ENCODE peak calls at places on chromosomes 2 and 18, in seven cellular contexts. A, N, F, S, M, B and O are unnamed samples. For H3K9me3, the result is how much of the 10 kb centered on the place peaks cover.

GRCh38 chr18:2515408-2515807 is 55.9 kb downstream of the METTL4 start:
- DNase-seq in B (peak), M (no peak), N (no peak), S (no peak), F (no peak), A (no peak), O (no peak)

GRCh38 chr2:105403785-105404698 is 5.2 kb upstream of the FHL2 start:
- DNase-seq in B (peak), N (peak), A (no peak), M (no peak), F (no peak), S (no peak), O (peak)

GRCh38 chr2:205734436-205734835 is 52.1 kb downstream of the NRP2 start:
- DNase-seq in F (peak), S (no peak), A (no peak), B (no peak), M (no peak), N (peak), O (no peak)

GRCh38 chr18:42155024-42155423 is 200.0 kb downstream of the PIK3C3 start:
- DNase-seq in A (no peak), B (no peak), S (no peak), F (no peak), N (peak), M (no peak), O (no peak)

GRCh38 chr2:107529146-107529545 is 297.5 kb upstream of the RGPD4 start:
- DNase-seq in M (no peak), N (no peak), B (no peak), S (no peak), A (no peak), F (no peak), O (no peak)

GRCh38 chr2:45652090-45653050 is 895 bp downstream of the PRKCE start:
- DNase-seq in S (peak), M (peak), N (no peak), B (no peak), A (peak), F (peak), O (peak)

GRCh38 chr2:199458806-199459285 is 1.1 kb upstream of the SATB2 start:
- DNase-seq in F (no peak), S (peak), A (no peak), B (no peak), M (peak), N (no peak), O (no peak)

GRCh38 chr2:128092656-128093055 is 1.7 kb downstream of the UGGT1 start:
- DNase-seq in F (no peak), N (no peak), B (no peak), A (no peak), M (no peak), S (no peak), O (no peak)

GRCh38 chr18:22378672-22379282 is 38.9 kb downstream of the CTAGE1 start:
- DNase-seq in M (peak), A (no peak), B (no peak), F (peak), S (peak), N (peak), O (no peak)

GRCh38 chr2:70425682-70426301 is 123.9 kb upstream of the FAM136A start:
- DNase-seq in B (no peak), S (no peak), A (peak), F (no peak), N (peak), M (no peak), O (no peak)

GRCh38 chr18:28036481-28036880 is 140.4 kb downstream of the CDH2 start:
- DNase-seq in B (no peak), N (no peak), A (no peak), S (no peak), M (no peak), F (no peak), O (no peak)

GRCh38 chr2:122136071-122136470 is 380.6 kb downstream of the TSN start:
- DNase-seq in M (peak), B (no peak), N (peak), F (no peak), S (no peak), A (no peak), O (no peak)
- TF ChIP-seq CTCF in M (peak), B (peak), N (peak), F (no peak), S (no peak), A (peak), O (peak)

GRCh38 chr2:217208867-217209266 is 349.0 kb upstream of the TNP1 start:
- DNase-seq in M (no peak), A (no peak), S (no peak), B (no peak), N (no peak), F (no peak), O (no peak)
- H3K27ac ChIP-seq in M (no peak), A (no peak), S (no peak), B (no peak), N (no peak), F (no peak), O (no peak)

GRCh38 chr18:70762812-70763211 is 474.0 kb downstream of the SOCS6 start:
- DNase-seq in F (no peak), B (no peak), A (no peak), S (no peak), N (no peak), M (no peak), O (no peak)
- H3K9me3 ChIP-seq in F (under half), B (under half), A (under half), S (under half), N (under half), M (under half), O (under half)

GRCh38 chr2:157471078-157471477 is 27.2 kb upstream of the CYTIP start:
- DNase-seq in F (no peak), A (no peak), B (no peak), N (no peak), S (no peak), M (peak), O (no peak)

GRCh38 chr2:157470321-157470720 is 26.4 kb upstream of the CYTIP start:
- DNase-seq in A (no peak), S (no peak), F (no peak), M (peak), B (no peak), N (no peak), O (no peak)

GRCh38 chr2:157466764-157467163 is 22.9 kb upstream of the CYTIP start:
- DNase-seq in F (no peak), M (no peak), A (no peak), B (no peak), S (no peak), N (no peak), O (no peak)

GRCh38 chr2:157465554-157465953 is 21.7 kb upstream of the CYTIP start:
- DNase-seq in S (no peak), M (no peak), N (no peak), A (no peak), F (no peak), B (no peak), O (no peak)

DNA sequence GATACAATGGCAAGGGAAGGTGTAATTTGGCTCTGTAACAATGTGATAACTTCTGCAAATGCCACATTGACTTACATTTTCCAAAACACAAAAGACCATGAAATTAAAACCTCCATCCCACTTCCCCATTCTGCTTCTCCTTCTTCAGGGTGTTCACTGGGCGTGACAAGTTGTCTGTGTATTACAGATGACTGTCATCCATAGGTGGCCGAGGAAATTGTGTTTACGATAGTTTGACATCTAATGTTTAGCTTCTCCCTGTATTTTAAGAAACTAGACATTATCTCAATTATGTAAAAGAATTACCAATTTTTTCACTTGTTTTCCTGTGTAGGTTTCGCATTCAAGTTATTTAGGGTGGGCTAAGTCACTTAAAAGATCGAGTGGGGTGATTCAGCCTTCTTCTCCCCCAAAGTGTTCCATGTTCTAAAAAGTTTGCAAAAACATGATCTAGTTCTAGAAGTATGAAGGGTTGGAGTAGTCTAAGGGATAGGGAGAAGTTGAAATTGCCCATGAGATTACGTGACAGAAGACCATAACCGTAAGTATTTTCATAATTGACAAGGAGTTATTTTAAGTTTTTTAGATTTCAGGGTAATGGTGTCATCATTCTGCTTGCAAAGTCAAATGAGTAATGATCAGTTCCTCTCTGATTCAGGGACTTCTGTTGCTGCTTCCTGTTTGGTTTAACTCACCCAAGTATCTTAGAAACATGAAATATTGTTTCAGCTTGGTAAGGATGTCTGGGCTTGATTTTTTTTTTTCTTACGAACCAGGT is 25.2 kb upstream of the CYTIP start:
- DNase-seq in A (no peak), M (peak), F (no peak), N (no peak), B (no peak), S (no peak), O (no peak)
- TF ChIP-seq CTCF in A (no peak), M (no peak), F (no peak), N (no peak), B (no peak), S (no peak), O (no peak)